ENCODE peak calls at places on chromosome 21, in five cellular contexts. One of them, this sample, is unnamed. For H3K27me3, the result is how much of the 10 kb centered on the place peaks cover.

GRCh38 chr21:25732091-25732760 is 2.5 kb downstream of the ATP5PF start:
- DNase-seq in IMR-90: no peak
- DNase-seq in lower lobe of right lung: no peak
- DNase-seq in breast epithelium: no peak
- DNase-seq in AG04450: no peak
- DNase-seq in this sample: no peak

GRCh38 chr21:35142036-35142825 is 93.1 kb upstream of the RUNX1 start:
- DNase-seq in IMR-90: no peak
- DNase-seq in lower lobe of right lung: no peak
- DNase-seq in breast epithelium: no peak
- DNase-seq in AG04450: no peak
- DNase-seq in this sample: no peak

GRCh38 chr21:38413958-38414506 is 84.2 kb downstream of the ERG start:
- DNase-seq in IMR-90: no peak
- DNase-seq in lower lobe of right lung: no peak
- DNase-seq in breast epithelium: no peak
- DNase-seq in AG04450: no peak
- DNase-seq in this sample: no peak

GRCh38 chr21:15015622-15016471 is 49.0 kb downstream of the NRIP1 start:
- DNase-seq in IMR-90: peak
- DNase-seq in lower lobe of right lung: no peak
- DNase-seq in breast epithelium: no peak
- DNase-seq in AG04450: peak
- DNase-seq in this sample: no peak

GRCh38 chr21:41769106-41769505 is 2.3 kb upstream of the RIPK4 start:
- DNase-seq in IMR-90: no peak
- DNase-seq in lower lobe of right lung: no peak
- DNase-seq in breast epithelium: no peak
- DNase-seq in AG04450: no peak
- DNase-seq in this sample: no peak

GRCh38 chr21:18409579-18409978 is 6.0 kb upstream of the TMPRSS15 start:
- DNase-seq in IMR-90: no peak
- DNase-seq in lower lobe of right lung: no peak
- DNase-seq in breast epithelium: no peak
- DNase-seq in AG04450: no peak
- DNase-seq in this sample: no peak

GRCh38 chr21:41429925-41430491 is 4.0 kb downstream of the MX1 start:
- DNase-seq in IMR-90: no peak
- DNase-seq in lower lobe of right lung: no peak
- DNase-seq in breast epithelium: no peak
- DNase-seq in AG04450: no peak
- DNase-seq in this sample: no peak

GRCh38 chr21:36079010-36079649 is 9.3 kb downstream of the CBR1 start:
- DNase-seq in IMR-90: no peak
- DNase-seq in lower lobe of right lung: peak
- DNase-seq in breast epithelium: no peak
- DNase-seq in AG04450: no peak
- DNase-seq in this sample: no peak

GRCh38 chr21:24829397-24829796 is 777.9 kb downstream of the MRPL39 start:
- DNase-seq in IMR-90: no peak
- DNase-seq in lower lobe of right lung: no peak
- DNase-seq in breast epithelium: no peak
- DNase-seq in AG04450: no peak
- DNase-seq in this sample: no peak

GRCh38 chr21:14366998-14367397 is 15.9 kb downstream of the HSPA13 start:
- DNase-seq in IMR-90: no peak
- DNase-seq in lower lobe of right lung: no peak
- DNase-seq in breast epithelium: no peak
- DNase-seq in AG04450: no peak
- DNase-seq in this sample: no peak

GRCh38 chr21:25831300-25831699 is 96.5 kb downstream of the GABPA start:
- DNase-seq in IMR-90: peak
- DNase-seq in lower lobe of right lung: no peak
- DNase-seq in breast epithelium: no peak
- DNase-seq in AG04450: no peak
- DNase-seq in this sample: no peak

GRCh38 chr21:41065539-41065938 is 102.4 kb upstream of the BACE2 start:
- DNase-seq in IMR-90: no peak
- DNase-seq in lower lobe of right lung: no peak
- DNase-seq in breast epithelium: no peak
- DNase-seq in AG04450: no peak
- DNase-seq in this sample: no peak

GRCh38 chr21:38913120-38913975 is 107.6 kb downstream of the ETS2 start:
- DNase-seq in IMR-90: peak
- DNase-seq in lower lobe of right lung: peak
- DNase-seq in breast epithelium: peak
- DNase-seq in AG04450: peak
- DNase-seq in this sample: peak

GRCh38 chr21:21039624-21040023 is 41.4 kb downstream of the NCAM2 start:
- DNase-seq in IMR-90: no peak
- DNase-seq in lower lobe of right lung: no peak
- DNase-seq in breast epithelium: no peak
- DNase-seq in AG04450: no peak
- DNase-seq in this sample: no peak

GRCh38 chr21:16418211-16418610 is 688.4 kb downstream of the USP25 start:
- DNase-seq in IMR-90: no peak
- DNase-seq in lower lobe of right lung: no peak
- DNase-seq in breast epithelium: no peak
- DNase-seq in AG04450: no peak
- DNase-seq in this sample: no peak

GRCh38 chr21:25188639-25189038 is 418.6 kb downstream of the MRPL39 start:
- DNase-seq in IMR-90: no peak
- DNase-seq in lower lobe of right lung: no peak
- DNase-seq in breast epithelium: no peak
- DNase-seq in AG04450: no peak
- DNase-seq in this sample: no peak

GRCh38 chr21:40053007-40053406 is 185.8 kb downstream of the PCP4 start:
- DNase-seq in IMR-90: no peak
- DNase-seq in lower lobe of right lung: no peak
- DNase-seq in breast epithelium: peak
- DNase-seq in AG04450: no peak
- DNase-seq in this sample: peak

GRCh38 chr21:17451364-17451869 is 61.4 kb upstream of the CXADR start:
- DNase-seq in IMR-90: peak
- DNase-seq in lower lobe of right lung: no peak
- DNase-seq in breast epithelium: no peak
- DNase-seq in AG04450: peak
- DNase-seq in this sample: no peak

GRCh38 chr21:42835211-42835610 is 44.1 kb downstream of the WDR4 start:
- DNase-seq in IMR-90: no peak
- DNase-seq in lower lobe of right lung: no peak
- DNase-seq in breast epithelium: no peak
- DNase-seq in AG04450: no peak
- DNase-seq in this sample: no peak

GRCh38 chr21:27269646-27270045 is 302.8 kb upstream of the ADAMTS5 start:
- DNase-seq in IMR-90: peak
- DNase-seq in lower lobe of right lung: no peak
- DNase-seq in breast epithelium: no peak
- DNase-seq in AG04450: peak
- DNase-seq in this sample: no peak

GRCh38 chr21:37210017-37210593 is 57.0 kb downstream of the VPS26C start:
- DNase-seq in IMR-90: no peak
- DNase-seq in lower lobe of right lung: no peak
- DNase-seq in breast epithelium: no peak
- DNase-seq in AG04450: no peak
- DNase-seq in this sample: no peak

GRCh38 chr21:14271053-14271452 is 55.1 kb downstream of the RBM11 start:
- DNase-seq in IMR-90: no peak
- DNase-seq in lower lobe of right lung: no peak
- DNase-seq in breast epithelium: no peak
- DNase-seq in AG04450: no peak
- DNase-seq in this sample: no peak

GRCh38 chr21:15063821-15064575 is 802 bp downstream of the NRIP1 start:
- DNase-seq in IMR-90: no peak
- DNase-seq in lower lobe of right lung: peak
- DNase-seq in breast epithelium: peak
- DNase-seq in AG04450: no peak
- DNase-seq in this sample: peak

GRCh38 chr21:42523941-42524340 is 10.3 kb downstream of the SLC37A1 start:
- DNase-seq in IMR-90: no peak
- DNase-seq in lower lobe of right lung: peak
- DNase-seq in breast epithelium: no peak
- DNase-seq in AG04450: no peak
- DNase-seq in this sample: peak

GRCh38 chr21:42302292-42302650 is 12.9 kb downstream of the TFF3 start:
- DNase-seq in IMR-90: no peak
- DNase-seq in lower lobe of right lung: no peak
- DNase-seq in breast epithelium: no peak
- DNase-seq in AG04450: no peak
- DNase-seq in this sample: no peak

GRCh38 chr21:34885125-34885524 is 164.0 kb downstream of the RUNX1 start:
- DNase-seq in IMR-90: no peak
- DNase-seq in lower lobe of right lung: no peak
- DNase-seq in breast epithelium: no peak
- DNase-seq in AG04450: no peak
- DNase-seq in this sample: no peak

GRCh38 chr21:15788847-15789548 is 59.2 kb downstream of the USP25 start:
- DNase-seq in IMR-90: peak
- DNase-seq in lower lobe of right lung: no peak
- DNase-seq in breast epithelium: no peak
- DNase-seq in AG04450: no peak
- DNase-seq in this sample: no peak

GRCh38 chr21:15495965-15496364 is 233.8 kb upstream of the USP25 start:
- DNase-seq in IMR-90: peak
- DNase-seq in lower lobe of right lung: no peak
- DNase-seq in breast epithelium: no peak
- DNase-seq in AG04450: no peak
- DNase-seq in this sample: no peak

GRCh38 chr21:42534361-42534900 is 20.8 kb downstream of the SLC37A1 start:
- DNase-seq in IMR-90: no peak
- DNase-seq in lower lobe of right lung: peak
- DNase-seq in breast epithelium: no peak
- DNase-seq in AG04450: no peak
- DNase-seq in this sample: no peak

GRCh38 chr21:39118061-39118460 is 65.2 kb downstream of the PSMG1 start:
- DNase-seq in IMR-90: no peak
- DNase-seq in lower lobe of right lung: no peak
- DNase-seq in breast epithelium: no peak
- DNase-seq in AG04450: no peak
- DNase-seq in this sample: no peak

GRCh38 chr21:33026299-33026858 is 644 bp downstream of the OLIG2 start:
- DNase-seq in IMR-90: no peak
- DNase-seq in lower lobe of right lung: no peak
- DNase-seq in breast epithelium: no peak
- DNase-seq in AG04450: no peak
- DNase-seq in this sample: peak
- H3K27me3 ChIP-seq in IMR-90: half or more
- H3K27me3 ChIP-seq in lower lobe of right lung: half or more
- H3K27me3 ChIP-seq in breast epithelium: half or more
- H3K27me3 ChIP-seq in AG04450: half or more
- H3K27me3 ChIP-seq in this sample: half or more

DNA sequence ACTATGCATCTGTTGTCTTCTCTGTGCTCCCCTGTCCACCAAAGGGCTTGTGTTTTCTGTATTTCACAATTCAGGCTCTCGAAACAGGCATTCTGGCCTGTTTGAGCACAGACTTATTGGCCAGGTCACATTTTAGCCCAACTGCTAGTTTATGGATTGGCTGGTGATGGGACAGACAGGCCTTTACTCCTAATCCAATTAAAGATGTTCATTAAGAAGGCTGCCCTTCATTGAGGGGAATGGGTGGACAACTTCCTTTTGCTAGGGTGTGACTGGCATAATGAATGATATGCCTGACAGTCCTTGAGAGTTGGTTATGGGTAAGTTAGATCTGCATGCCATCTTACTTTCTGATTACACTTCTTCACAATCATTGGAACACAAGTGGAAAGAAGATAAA is 86.4 kb downstream of the LTN1 start:
- DNase-seq in IMR-90: no peak
- DNase-seq in lower lobe of right lung: no peak
- DNase-seq in breast epithelium: no peak
- DNase-seq in AG04450: no peak
- DNase-seq in this sample: no peak
- H3K27me3 ChIP-seq in IMR-90: under half
- H3K27me3 ChIP-seq in lower lobe of right lung: under half
- H3K27me3 ChIP-seq in breast epithelium: under half
- H3K27me3 ChIP-seq in AG04450: under half
- H3K27me3 ChIP-seq in this sample: under half

GRCh38 chr21:33029512-33029921 is 3.8 kb downstream of the OLIG2 start:
- DNase-seq in IMR-90: no peak
- DNase-seq in lower lobe of right lung: no peak
- DNase-seq in breast epithelium: no peak
- DNase-seq in AG04450: no peak
- DNase-seq in this sample: no peak

GRCh38 chr21:33026878-33027400 is 1.2 kb downstream of the OLIG2 start:
- DNase-seq in IMR-90: peak
- DNase-seq in lower lobe of right lung: no peak
- DNase-seq in breast epithelium: no peak
- DNase-seq in AG04450: no peak
- DNase-seq in this sample: peak

GRCh38 chr21:33027401-33028185 is 1.9 kb downstream of the OLIG2 start:
- DNase-seq in IMR-90: no peak
- DNase-seq in lower lobe of right lung: no peak
- DNase-seq in breast epithelium: no peak
- DNase-seq in AG04450: no peak
- DNase-seq in this sample: no peak

GRCh38 chr21:33028759-33029511 is 3.2 kb downstream of the OLIG2 start:
- DNase-seq in IMR-90: peak
- DNase-seq in lower lobe of right lung: no peak
- DNase-seq in breast epithelium: no peak
- DNase-seq in AG04450: no peak
- DNase-seq in this sample: no peak

GRCh38 chr21:33028271-33028670 is 2.5 kb downstream of the OLIG2 start:
- DNase-seq in IMR-90: no peak
- DNase-seq in lower lobe of right lung: no peak
- DNase-seq in breast epithelium: no peak
- DNase-seq in AG04450: no peak
- DNase-seq in this sample: peak
- H3K27me3 ChIP-seq in IMR-90: half or more
- H3K27me3 ChIP-seq in lower lobe of right lung: half or more
- H3K27me3 ChIP-seq in breast epithelium: half or more
- H3K27me3 ChIP-seq in AG04450: half or more
- H3K27me3 ChIP-seq in this sample: under half

DNA sequence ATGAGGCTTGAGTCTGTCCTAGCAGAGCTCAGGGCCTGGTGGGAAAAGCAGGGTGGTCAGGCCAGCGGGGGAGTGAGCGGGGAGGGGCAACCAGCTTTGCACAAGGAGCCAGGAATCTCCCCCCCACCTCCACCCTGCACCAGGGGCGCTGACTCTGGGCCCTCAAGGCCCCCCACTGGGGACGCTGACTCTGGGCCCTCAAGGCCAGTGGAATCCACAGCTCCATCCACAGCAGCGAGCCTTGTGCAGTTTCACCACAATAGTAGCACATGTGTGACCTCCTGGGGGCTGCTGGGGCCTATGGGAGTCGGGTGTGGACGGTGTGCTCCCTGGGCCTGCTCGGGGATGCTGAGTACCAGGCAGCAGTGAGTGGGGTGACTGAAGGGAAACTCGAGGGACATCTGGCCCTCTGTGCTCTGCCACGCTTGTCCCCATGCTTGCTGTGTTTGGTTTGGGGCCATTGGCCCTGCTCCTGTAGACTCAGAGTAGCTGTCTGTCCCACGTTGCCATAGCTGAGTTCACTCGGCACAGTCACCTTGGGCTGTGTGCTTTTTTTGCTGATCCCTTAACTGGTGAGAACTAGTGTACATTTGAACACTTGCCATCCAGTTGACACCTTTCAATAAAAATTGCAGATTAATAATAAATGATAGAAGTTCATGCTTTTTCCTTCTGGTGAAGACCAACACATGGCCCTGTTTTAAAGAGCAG is 89.2 kb downstream of the ADARB1 start:
- DNase-seq in IMR-90: no peak
- DNase-seq in lower lobe of right lung: no peak
- DNase-seq in breast epithelium: no peak
- DNase-seq in AG04450: no peak
- DNase-seq in this sample: no peak
- H3K27me3 ChIP-seq in IMR-90: under half
- H3K27me3 ChIP-seq in lower lobe of right lung: under half
- H3K27me3 ChIP-seq in breast epithelium: under half
- H3K27me3 ChIP-seq in AG04450: under half
- H3K27me3 ChIP-seq in this sample: under half

This sample was measured in upper lobe of left lung.